ENCODE peak calls at places on chromosomes 12 and 14, in ten cellular contexts. One of them, this sample, is unnamed.

GRCh38 chr12:92123780-92124707 is 21.6 kb downstream of the BTG1 start:
- DNase-seq in activated T-cell treated with anti-CD3 and anti-CD28 coated beads for 1 hour: no peak
- DNase-seq in activated T-helper 1 cell treated with anti-CD3 and anti-CD28 coated beads, Interleukin-2, amount 50 U/mL, for 16 hours: no peak
- DNase-seq in A549: no peak
- DNase-seq in stimulated activated CD4-positive, alpha-beta T cell treated with anti-CD3 and anti-CD28 coated beads, Interleukin-1b, Interleukin-23, amount 100 ng/mL, for 1 hour: no peak
- DNase-seq in body of pancreas: no peak
- DNase-seq in MM.1S: peak; percentile 4
- DNase-seq in lung microvascular endothelial cell: no peak
- DNase-seq in T-cell: no peak
- DNase-seq in aorta: no peak
- DNase-seq in this sample: no peak

GRCh38 chr14:52695481-52696091 is at the start of gene ERO1A:
- DNase-seq in activated T-cell treated with anti-CD3 and anti-CD28 coated beads for 1 hour: peak; percentile 44
- DNase-seq in activated T-helper 1 cell treated with anti-CD3 and anti-CD28 coated beads, Interleukin-2, amount 50 U/mL, for 16 hours: peak; percentile 49
- DNase-seq in A549: peak; percentile 66
- DNase-seq in stimulated activated CD4-positive, alpha-beta T cell treated with anti-CD3 and anti-CD28 coated beads, Interleukin-1b, Interleukin-23, amount 100 ng/mL, for 1 hour: peak; percentile 37
- DNase-seq in body of pancreas: peak; percentile 88
- DNase-seq in MM.1S: peak; percentile 52
- DNase-seq in lung microvascular endothelial cell: peak; percentile 89
- DNase-seq in T-cell: peak; percentile 43
- DNase-seq in aorta: peak; percentile 93
- DNase-seq in this sample: peak; percentile 90

GRCh38 chr14:105365101-105365500 is 33.2 kb upstream of the TEX22 start:
- DNase-seq in activated T-cell treated with anti-CD3 and anti-CD28 coated beads for 1 hour: no peak
- DNase-seq in activated T-helper 1 cell treated with anti-CD3 and anti-CD28 coated beads, Interleukin-2, amount 50 U/mL, for 16 hours: no peak
- DNase-seq in A549: no peak
- DNase-seq in stimulated activated CD4-positive, alpha-beta T cell treated with anti-CD3 and anti-CD28 coated beads, Interleukin-1b, Interleukin-23, amount 100 ng/mL, for 1 hour: no peak
- DNase-seq in body of pancreas: no peak
- DNase-seq in MM.1S: no peak
- DNase-seq in lung microvascular endothelial cell: no peak
- DNase-seq in T-cell: no peak
- DNase-seq in aorta: no peak
- DNase-seq in this sample: no peak

GRCh38 chr12:69068431-69068830 is 135.5 kb upstream of the CPM start:
- DNase-seq in activated T-cell treated with anti-CD3 and anti-CD28 coated beads for 1 hour: no peak
- DNase-seq in activated T-helper 1 cell treated with anti-CD3 and anti-CD28 coated beads, Interleukin-2, amount 50 U/mL, for 16 hours: no peak
- DNase-seq in A549: peak; percentile 80
- DNase-seq in stimulated activated CD4-positive, alpha-beta T cell treated with anti-CD3 and anti-CD28 coated beads, Interleukin-1b, Interleukin-23, amount 100 ng/mL, for 1 hour: no peak
- DNase-seq in body of pancreas: peak; percentile 63
- DNase-seq in MM.1S: no peak
- DNase-seq in lung microvascular endothelial cell: peak; percentile 74
- DNase-seq in T-cell: no peak
- DNase-seq in aorta: no peak
- DNase-seq in this sample: peak; percentile 75

GRCh38 chr12:62265511-62265910 is 5.3 kb downstream of the USP15 start:
- DNase-seq in activated T-cell treated with anti-CD3 and anti-CD28 coated beads for 1 hour: no peak
- DNase-seq in activated T-helper 1 cell treated with anti-CD3 and anti-CD28 coated beads, Interleukin-2, amount 50 U/mL, for 16 hours: no peak
- DNase-seq in A549: no peak
- DNase-seq in stimulated activated CD4-positive, alpha-beta T cell treated with anti-CD3 and anti-CD28 coated beads, Interleukin-1b, Interleukin-23, amount 100 ng/mL, for 1 hour: no peak
- DNase-seq in body of pancreas: no peak
- DNase-seq in MM.1S: no peak
- DNase-seq in lung microvascular endothelial cell: no peak
- DNase-seq in T-cell: no peak
- DNase-seq in aorta: no peak
- DNase-seq in this sample: no peak

GRCh38 chr14:52023518-52023917 is 34.2 kb downstream of the RTRAF start:
- DNase-seq in activated T-cell treated with anti-CD3 and anti-CD28 coated beads for 1 hour: no peak
- DNase-seq in activated T-helper 1 cell treated with anti-CD3 and anti-CD28 coated beads, Interleukin-2, amount 50 U/mL, for 16 hours: no peak
- DNase-seq in A549: no peak
- DNase-seq in stimulated activated CD4-positive, alpha-beta T cell treated with anti-CD3 and anti-CD28 coated beads, Interleukin-1b, Interleukin-23, amount 100 ng/mL, for 1 hour: no peak
- DNase-seq in body of pancreas: peak; percentile 24
- DNase-seq in MM.1S: no peak
- DNase-seq in lung microvascular endothelial cell: peak; percentile 65
- DNase-seq in T-cell: no peak
- DNase-seq in aorta: no peak
- DNase-seq in this sample: peak; percentile 64

GRCh38 chr12:93572712-93573551 is 457 bp downstream of the SOCS2 start:
- DNase-seq in activated T-cell treated with anti-CD3 and anti-CD28 coated beads for 1 hour: no peak
- DNase-seq in activated T-helper 1 cell treated with anti-CD3 and anti-CD28 coated beads, Interleukin-2, amount 50 U/mL, for 16 hours: peak; percentile 4
- DNase-seq in A549: no peak
- DNase-seq in stimulated activated CD4-positive, alpha-beta T cell treated with anti-CD3 and anti-CD28 coated beads, Interleukin-1b, Interleukin-23, amount 100 ng/mL, for 1 hour: no peak
- DNase-seq in body of pancreas: peak; percentile 21
- DNase-seq in MM.1S: no peak
- DNase-seq in lung microvascular endothelial cell: peak; percentile 60
- DNase-seq in T-cell: peak; percentile 15
- DNase-seq in aorta: peak; percentile 58
- DNase-seq in this sample: peak; percentile 62

GRCh38 chr14:85444685-85445084 is 85.3 kb upstream of the FLRT2 start:
- DNase-seq in activated T-cell treated with anti-CD3 and anti-CD28 coated beads for 1 hour: no peak
- DNase-seq in activated T-helper 1 cell treated with anti-CD3 and anti-CD28 coated beads, Interleukin-2, amount 50 U/mL, for 16 hours: no peak
- DNase-seq in A549: no peak
- DNase-seq in stimulated activated CD4-positive, alpha-beta T cell treated with anti-CD3 and anti-CD28 coated beads, Interleukin-1b, Interleukin-23, amount 100 ng/mL, for 1 hour: no peak
- DNase-seq in body of pancreas: no peak
- DNase-seq in MM.1S: no peak
- DNase-seq in lung microvascular endothelial cell: peak; percentile 17
- DNase-seq in T-cell: no peak
- DNase-seq in aorta: no peak
- DNase-seq in this sample: peak; percentile 20

GRCh38 chr12:6336859-6337744 is 4.8 kb downstream of the TNFRSF1A start:
- DNase-seq in activated T-cell treated with anti-CD3 and anti-CD28 coated beads for 1 hour: peak; percentile 46
- DNase-seq in activated T-helper 1 cell treated with anti-CD3 and anti-CD28 coated beads, Interleukin-2, amount 50 U/mL, for 16 hours: peak; percentile 39
- DNase-seq in A549: no peak
- DNase-seq in stimulated activated CD4-positive, alpha-beta T cell treated with anti-CD3 and anti-CD28 coated beads, Interleukin-1b, Interleukin-23, amount 100 ng/mL, for 1 hour: no peak
- DNase-seq in body of pancreas: no peak
- DNase-seq in MM.1S: no peak
- DNase-seq in lung microvascular endothelial cell: peak; percentile 43
- DNase-seq in T-cell: peak; percentile 74
- DNase-seq in aorta: peak; percentile 59
- DNase-seq in this sample: no peak

GRCh38 chr14:95609398-95609990 is 74.6 kb downstream of the GLRX5 start:
- DNase-seq in activated T-cell treated with anti-CD3 and anti-CD28 coated beads for 1 hour: no peak
- DNase-seq in activated T-helper 1 cell treated with anti-CD3 and anti-CD28 coated beads, Interleukin-2, amount 50 U/mL, for 16 hours: no peak
- DNase-seq in A549: no peak
- DNase-seq in stimulated activated CD4-positive, alpha-beta T cell treated with anti-CD3 and anti-CD28 coated beads, Interleukin-1b, Interleukin-23, amount 100 ng/mL, for 1 hour: no peak
- DNase-seq in body of pancreas: peak; percentile 69
- DNase-seq in MM.1S: peak; percentile 14
- DNase-seq in lung microvascular endothelial cell: peak; percentile 48
- DNase-seq in T-cell: no peak
- DNase-seq in aorta: no peak
- DNase-seq in this sample: peak; percentile 60

GRCh38 chr14:77603654-77604270 is 12.7 kb downstream of the SPTLC2 start:
- DNase-seq in activated T-cell treated with anti-CD3 and anti-CD28 coated beads for 1 hour: no peak
- DNase-seq in activated T-helper 1 cell treated with anti-CD3 and anti-CD28 coated beads, Interleukin-2, amount 50 U/mL, for 16 hours: no peak
- DNase-seq in A549: peak; percentile 56
- DNase-seq in stimulated activated CD4-positive, alpha-beta T cell treated with anti-CD3 and anti-CD28 coated beads, Interleukin-1b, Interleukin-23, amount 100 ng/mL, for 1 hour: no peak
- DNase-seq in body of pancreas: no peak
- DNase-seq in MM.1S: no peak
- DNase-seq in lung microvascular endothelial cell: peak; percentile 72
- DNase-seq in T-cell: no peak
- DNase-seq in aorta: peak; percentile 57
- DNase-seq in this sample: peak; percentile 73

GRCh38 chr12:122785503-122785902 is 11.1 kb downstream of the CCDC62 start:
- DNase-seq in activated T-cell treated with anti-CD3 and anti-CD28 coated beads for 1 hour: no peak
- DNase-seq in activated T-helper 1 cell treated with anti-CD3 and anti-CD28 coated beads, Interleukin-2, amount 50 U/mL, for 16 hours: no peak
- DNase-seq in A549: no peak
- DNase-seq in stimulated activated CD4-positive, alpha-beta T cell treated with anti-CD3 and anti-CD28 coated beads, Interleukin-1b, Interleukin-23, amount 100 ng/mL, for 1 hour: no peak
- DNase-seq in body of pancreas: no peak
- DNase-seq in MM.1S: peak; percentile 40
- DNase-seq in lung microvascular endothelial cell: no peak
- DNase-seq in T-cell: no peak
- DNase-seq in aorta: no peak
- DNase-seq in this sample: no peak

GRCh38 chr12:69074559-69075349 is 141.8 kb upstream of the CPM start:
- DNase-seq in activated T-cell treated with anti-CD3 and anti-CD28 coated beads for 1 hour: no peak
- DNase-seq in activated T-helper 1 cell treated with anti-CD3 and anti-CD28 coated beads, Interleukin-2, amount 50 U/mL, for 16 hours: no peak
- DNase-seq in A549: no peak
- DNase-seq in stimulated activated CD4-positive, alpha-beta T cell treated with anti-CD3 and anti-CD28 coated beads, Interleukin-1b, Interleukin-23, amount 100 ng/mL, for 1 hour: no peak
- DNase-seq in body of pancreas: no peak
- DNase-seq in MM.1S: no peak
- DNase-seq in lung microvascular endothelial cell: no peak
- DNase-seq in T-cell: no peak
- DNase-seq in aorta: no peak
- DNase-seq in this sample: no peak

GRCh38 chr12:121926874-121927706 is 8.7 kb downstream of the CFAP251 start:
- DNase-seq in activated T-cell treated with anti-CD3 and anti-CD28 coated beads for 1 hour: no peak
- DNase-seq in activated T-helper 1 cell treated with anti-CD3 and anti-CD28 coated beads, Interleukin-2, amount 50 U/mL, for 16 hours: no peak
- DNase-seq in A549: no peak
- DNase-seq in stimulated activated CD4-positive, alpha-beta T cell treated with anti-CD3 and anti-CD28 coated beads, Interleukin-1b, Interleukin-23, amount 100 ng/mL, for 1 hour: no peak
- DNase-seq in body of pancreas: no peak
- DNase-seq in MM.1S: no peak
- DNase-seq in lung microvascular endothelial cell: no peak
- DNase-seq in T-cell: no peak
- DNase-seq in aorta: no peak
- DNase-seq in this sample: no peak

GRCh38 chr14:25381498-25381897 is 331.6 kb upstream of the STXBP6 start:
- DNase-seq in activated T-cell treated with anti-CD3 and anti-CD28 coated beads for 1 hour: no peak
- DNase-seq in activated T-helper 1 cell treated with anti-CD3 and anti-CD28 coated beads, Interleukin-2, amount 50 U/mL, for 16 hours: no peak
- DNase-seq in A549: no peak
- DNase-seq in stimulated activated CD4-positive, alpha-beta T cell treated with anti-CD3 and anti-CD28 coated beads, Interleukin-1b, Interleukin-23, amount 100 ng/mL, for 1 hour: no peak
- DNase-seq in body of pancreas: no peak
- DNase-seq in MM.1S: no peak
- DNase-seq in lung microvascular endothelial cell: peak; percentile 85
- DNase-seq in T-cell: no peak
- DNase-seq in aorta: no peak
- DNase-seq in this sample: peak; percentile 49

GRCh38 chr12:90543393-90543792 is 411.6 kb downstream of the CCER1 start:
- DNase-seq in activated T-cell treated with anti-CD3 and anti-CD28 coated beads for 1 hour: no peak
- DNase-seq in activated T-helper 1 cell treated with anti-CD3 and anti-CD28 coated beads, Interleukin-2, amount 50 U/mL, for 16 hours: no peak
- DNase-seq in A549: no peak
- DNase-seq in stimulated activated CD4-positive, alpha-beta T cell treated with anti-CD3 and anti-CD28 coated beads, Interleukin-1b, Interleukin-23, amount 100 ng/mL, for 1 hour: no peak
- DNase-seq in body of pancreas: no peak
- DNase-seq in MM.1S: no peak
- DNase-seq in lung microvascular endothelial cell: peak; percentile 95
- DNase-seq in T-cell: no peak
- DNase-seq in aorta: no peak
- DNase-seq in this sample: peak; percentile 87

GRCh38 chr12:89828575-89828974 is 119.9 kb upstream of the ATP2B1 start:
- DNase-seq in activated T-cell treated with anti-CD3 and anti-CD28 coated beads for 1 hour: no peak
- DNase-seq in activated T-helper 1 cell treated with anti-CD3 and anti-CD28 coated beads, Interleukin-2, amount 50 U/mL, for 16 hours: no peak
- DNase-seq in A549: no peak
- DNase-seq in stimulated activated CD4-positive, alpha-beta T cell treated with anti-CD3 and anti-CD28 coated beads, Interleukin-1b, Interleukin-23, amount 100 ng/mL, for 1 hour: no peak
- DNase-seq in body of pancreas: no peak
- DNase-seq in MM.1S: no peak
- DNase-seq in lung microvascular endothelial cell: no peak
- DNase-seq in T-cell: no peak
- DNase-seq in aorta: no peak
- DNase-seq in this sample: no peak

GRCh38 chr12:39173689-39174088 is 268.3 kb upstream of the CPNE8 start:
- DNase-seq in activated T-cell treated with anti-CD3 and anti-CD28 coated beads for 1 hour: no peak
- DNase-seq in activated T-helper 1 cell treated with anti-CD3 and anti-CD28 coated beads, Interleukin-2, amount 50 U/mL, for 16 hours: no peak
- DNase-seq in A549: no peak
- DNase-seq in stimulated activated CD4-positive, alpha-beta T cell treated with anti-CD3 and anti-CD28 coated beads, Interleukin-1b, Interleukin-23, amount 100 ng/mL, for 1 hour: no peak
- DNase-seq in body of pancreas: no peak
- DNase-seq in MM.1S: no peak
- DNase-seq in lung microvascular endothelial cell: no peak
- DNase-seq in T-cell: no peak
- DNase-seq in aorta: no peak
- DNase-seq in this sample: no peak

GRCh38 chr14:91047174-91047753 is 13.2 kb downstream of the RPS6KA5 start:
- DNase-seq in activated T-cell treated with anti-CD3 and anti-CD28 coated beads for 1 hour: no peak
- DNase-seq in activated T-helper 1 cell treated with anti-CD3 and anti-CD28 coated beads, Interleukin-2, amount 50 U/mL, for 16 hours: no peak
- DNase-seq in A549: no peak
- DNase-seq in stimulated activated CD4-positive, alpha-beta T cell treated with anti-CD3 and anti-CD28 coated beads, Interleukin-1b, Interleukin-23, amount 100 ng/mL, for 1 hour: no peak
- DNase-seq in body of pancreas: no peak
- DNase-seq in MM.1S: no peak
- DNase-seq in lung microvascular endothelial cell: no peak
- DNase-seq in T-cell: no peak
- DNase-seq in aorta: no peak
- DNase-seq in this sample: no peak

GRCh38 chr12:120964298-120964697 is 14.0 kb upstream of the HNF1A start:
- DNase-seq in activated T-cell treated with anti-CD3 and anti-CD28 coated beads for 1 hour: no peak
- DNase-seq in activated T-helper 1 cell treated with anti-CD3 and anti-CD28 coated beads, Interleukin-2, amount 50 U/mL, for 16 hours: no peak
- DNase-seq in A549: no peak
- DNase-seq in stimulated activated CD4-positive, alpha-beta T cell treated with anti-CD3 and anti-CD28 coated beads, Interleukin-1b, Interleukin-23, amount 100 ng/mL, for 1 hour: no peak
- DNase-seq in body of pancreas: no peak
- DNase-seq in MM.1S: no peak
- DNase-seq in lung microvascular endothelial cell: no peak
- DNase-seq in T-cell: no peak
- DNase-seq in aorta: no peak
- DNase-seq in this sample: no peak

GRCh38 chr14:74793506-74794155 is 30.5 kb downstream of the YLPM1 start:
- DNase-seq in activated T-cell treated with anti-CD3 and anti-CD28 coated beads for 1 hour: no peak
- DNase-seq in activated T-helper 1 cell treated with anti-CD3 and anti-CD28 coated beads, Interleukin-2, amount 50 U/mL, for 16 hours: no peak
- DNase-seq in A549: peak; percentile 13
- DNase-seq in stimulated activated CD4-positive, alpha-beta T cell treated with anti-CD3 and anti-CD28 coated beads, Interleukin-1b, Interleukin-23, amount 100 ng/mL, for 1 hour: no peak
- DNase-seq in body of pancreas: no peak
- DNase-seq in MM.1S: no peak
- DNase-seq in lung microvascular endothelial cell: peak; percentile 62
- DNase-seq in T-cell: no peak
- DNase-seq in aorta: no peak
- DNase-seq in this sample: peak; percentile 71